ENCODE peak calls at places on chromosomes 7 and 10, in seven cellular contexts. V is AG08395, Q is NCI-H69, E is cardiac fibroblast, N is choroid plexus epithelial cell, D is non-pigmented ciliary epithelial cell, W is NCI-H1092 treated with DMSO at 0.1 percent for 48 hours. I is an unnamed sample.

GRCh38 chr10:4830546-4830945 is 4.5 kb downstream of the AKR1E2 start:
- DNase-seq in V (no peak), Q (no peak), E (no peak), N (no peak), D (no peak), W (no peak), I (no peak)

GRCh38 chr7:6505685-6506559 is 45.3 kb downstream of the GRID2IP start:
- DNase-seq in V (no peak), Q (peak; percentile 29), E (no peak), N (no peak), D (no peak), W (no peak), I (no peak)

GRCh38 chr10:131243076-131243475 is 68.4 kb downstream of the TCERG1L start:
- DNase-seq in V (no peak), Q (no peak), E (no peak), N (no peak), D (no peak), W (no peak), I (no peak)

GRCh38 chr7:138075350-138075749 is 909 bp upstream of the AKR1D1 start:
- DNase-seq in V (no peak), Q (no peak), E (no peak), N (no peak), D (no peak), W (no peak), I (no peak)

GRCh38 chr10:34584164-34584563 is 230.9 kb downstream of the PARD3 start:
- DNase-seq in V (peak; percentile 68), Q (no peak), E (peak; percentile 93), N (peak; percentile 93), D (peak; percentile 67), W (no peak), I (peak; percentile 95)

GRCh38 chr7:44184221-44184873 is 4.9 kb downstream of the GCK start:
- DNase-seq in V (peak; percentile 93), Q (peak; percentile 95), E (peak; percentile 59), N (peak; percentile 88), D (peak; percentile 68), W (no peak), I (peak; percentile 71)

GRCh38 chr7:44309271-44310091 is 15.9 kb downstream of the CAMK2B start:
- DNase-seq in V (peak; percentile 71), Q (no peak), E (peak; percentile 71), N (peak; percentile 59), D (peak; percentile 5), W (peak; percentile 8), I (peak; percentile 61)

GRCh38 chr7:50539725-50540124 is 25.5 kb downstream of the DDC start:
- DNase-seq in V (no peak), Q (no peak), E (no peak), N (no peak), D (no peak), W (no peak), I (no peak)

GRCh38 chr7:44282601-44283171 is 42.7 kb downstream of the CAMK2B start:
- DNase-seq in V (no peak), Q (no peak), E (no peak), N (no peak), D (no peak), W (no peak), I (no peak)

GRCh38 chr10:128993443-128993842 is 473.6 kb upstream of the MGMT start:
- DNase-seq in V (no peak), Q (no peak), E (no peak), N (no peak), D (no peak), W (no peak), I (no peak)

GRCh38 chr10:30829921-30830671 is 200.5 kb upstream of the LYZL2 start:
- DNase-seq in V (peak; percentile 63), Q (peak; percentile 1), E (no peak), N (peak; percentile 61), D (no peak), W (no peak), I (peak; percentile 53)

GRCh38 chr7:37310322-37311080 is 138.2 kb downstream of the ELMO1 start:
- DNase-seq in V (no peak), Q (no peak), E (no peak), N (no peak), D (no peak), W (no peak), I (no peak)

GRCh38 chr7:22725585-22725984 is 1.4 kb upstream of the IL6 start:
- DNase-seq in V (no peak), Q (peak; percentile 42), E (peak; percentile 29), N (peak; percentile 51), D (no peak), W (no peak), I (peak; percentile 36)

GRCh38 chr7:100825760-100826545 is 1.4 kb downstream of the EPHB4 start:
- DNase-seq in V (peak; percentile 64), Q (peak; percentile 44), E (peak; percentile 60), N (peak; percentile 57), D (no peak), W (no peak), I (peak; percentile 41)

GRCh38 chr7:124702385-124702784 is 63.2 kb downstream of the GPR37 start:
- DNase-seq in V (peak; percentile 29), Q (no peak), E (no peak), N (no peak), D (no peak), W (no peak), I (no peak)

GRCh38 chr7:46256870-46257528 is 335.9 kb upstream of the IGFBP3 start:
- DNase-seq in V (peak; percentile 36), Q (no peak), E (peak; percentile 10), N (peak; percentile 19), D (no peak), W (no peak), I (no peak)

GRCh38 chr10:88932539-88933256 is 19.9 kb downstream of the ACTA2 start:
- DNase-seq in V (peak; percentile 85), Q (peak; percentile 93), E (peak; percentile 91), N (peak; percentile 90), D (peak; percentile 56), W (peak; percentile 32), I (peak; percentile 86)

GRCh38 chr7:143002856-143003255 is 24.1 kb downstream of the OR9A2 start:
- DNase-seq in V (no peak), Q (no peak), E (no peak), N (no peak), D (no peak), W (no peak), I (no peak)

GRCh38 chr10:12832096-12832495 is 169.4 kb downstream of the CCDC3 start:
- DNase-seq in V (no peak), Q (no peak), E (no peak), N (no peak), D (no peak), W (no peak), I (no peak)

GRCh38 chr7:2157473-2158279 is 75.1 kb downstream of the MAD1L1 start:
- DNase-seq in V (peak; percentile 89), Q (peak; percentile 99), E (peak; percentile 90), N (peak; percentile 98), D (peak; percentile 76), W (peak; percentile 99), I (peak; percentile 73)

GRCh38 chr10:13184726-13185514 is 23.6 kb downstream of the MCM10 start:
- DNase-seq in V (no peak), Q (no peak), E (peak; percentile 6), N (no peak), D (no peak), W (peak; percentile 37), I (no peak)

GRCh38 chr7:135773451-135773850 is 24.8 kb upstream of the FAM180A start:
- DNase-seq in V (no peak), Q (peak; percentile 99), E (no peak), N (no peak), D (no peak), W (peak; percentile 86), I (no peak)